ENCODE peak calls at places on chromosomes 13 and 19, in six cellular contexts. L, X, E, Q, N and A are unnamed samples. For H3K4me1, the result is how much of the 10 kb centered on the place peaks cover.

GRCh38 chr13:26412263-26412662 is 145.2 kb upstream of the WASF3 start:
- DNase-seq in L (no peak), X (no peak), E (no peak), Q (no peak), N (no peak), A (no peak)

GRCh38 chr19:28419312-28419711 is 793.6 kb downstream of the UQCRFS1 start:
- DNase-seq in L (no peak), X (no peak), E (no peak), Q (no peak), N (no peak), A (peak)

GRCh38 chr19:3671680-3672574 is 28.3 kb downstream of the PIP5K1C start:
- DNase-seq in L (no peak), X (no peak), E (no peak), Q (no peak), N (no peak), A (no peak)

GRCh38 chr19:6806488-6806887 is 34.0 kb downstream of the VAV1 start:
- DNase-seq in L (no peak), X (no peak), E (no peak), Q (no peak), N (no peak), A (no peak)

GRCh38 chr13:77305276-77305675 is 21.6 kb downstream of the MYCBP2 start:
- DNase-seq in L (no peak), X (no peak), E (no peak), Q (no peak), N (no peak), A (no peak)

GRCh38 chr13:111114362-111115050 is 604 bp upstream of the ARHGEF7 start:
- DNase-seq in L (peak), X (peak), E (no peak), Q (no peak), N (peak), A (no peak)

GRCh38 chr19:7637374-7638256 is 705 bp downstream of the STXBP2 start:
- DNase-seq in L (peak), X (peak), E (no peak), Q (no peak), N (no peak), A (peak)

GRCh38 chr19:45098521-45099464 is 5.8 kb downstream of the PPP1R37 start:
- DNase-seq in L (peak), X (no peak), E (no peak), Q (no peak), N (no peak), A (no peak)

GRCh38 chr13:30841161-30841560 is 64.9 kb upstream of the MEDAG start:
- DNase-seq in L (no peak), X (no peak), E (no peak), Q (no peak), N (no peak), A (no peak)

GRCh38 chr19:15123900-15124299 is 16.7 kb downstream of the SYDE1 start:
- DNase-seq in L (peak), X (peak), E (no peak), Q (peak), N (peak), A (no peak)

GRCh38 chr13:98144501-98145350 is 1.8 kb downstream of the FARP1 start:
- DNase-seq in L (peak), X (no peak), E (no peak), Q (no peak), N (peak), A (peak)

GRCh38 chr13:74978596-74978995 is 503.4 kb downstream of the TBC1D4 start:
- DNase-seq in L (no peak), X (no peak), E (no peak), Q (no peak), N (no peak), A (no peak)

GRCh38 chr19:33241530-33242101 is 16.0 kb upstream of the SLC7A10 start:
- DNase-seq in L (no peak), X (peak), E (no peak), Q (no peak), N (peak), A (peak)

GRCh38 chr19:7519411-7520130 is 2.9 kb upstream of the MCOLN1 start:
- DNase-seq in L (no peak), X (no peak), E (no peak), Q (no peak), N (no peak), A (peak)

GRCh38 chr13:99657848-99658265 is 156.6 kb downstream of the TM9SF2 start:
- DNase-seq in L (no peak), X (no peak), E (no peak), Q (no peak), N (peak), A (peak)

GRCh38 chr19:55083004-55083850 is 7.6 kb downstream of the EPS8L1 start:
- DNase-seq in L (no peak), X (no peak), E (no peak), Q (no peak), N (no peak), A (no peak)

GRCh38 chr19:38409631-38410133 is 6.8 kb downstream of the FAM98C start:
- DNase-seq in L (no peak), X (no peak), E (no peak), Q (no peak), N (no peak), A (no peak)

GRCh38 chr19:6720369-6721112 is at the start of gene C3:
- DNase-seq in L (no peak), X (no peak), E (no peak), Q (no peak), N (no peak), A (peak)

GRCh38 chr19:53980553-53981407 is 10.7 kb upstream of the CACNG6 start:
- DNase-seq in L (no peak), X (no peak), E (no peak), Q (no peak), N (peak), A (no peak)

GRCh38 chr19:40241809-40242384 is 15.4 kb upstream of the CCNP start:
- DNase-seq in L (no peak), X (no peak), E (no peak), Q (no peak), N (no peak), A (no peak)

GRCh38 chr19:50794778-50795664 is 4.8 kb downstream of the ACP4 start:
- DNase-seq in L (no peak), X (no peak), E (no peak), Q (no peak), N (peak), A (no peak)

GRCh38 chr13:43102304-43102703 is 78.9 kb downstream of the DNAJC15 start:
- DNase-seq in L (no peak), X (no peak), E (no peak), Q (no peak), N (no peak), A (no peak)

GRCh38 chr19:47274071-47274890 is at the start of gene INAFM1:
- DNase-seq in L (peak), X (peak), E (peak), Q (peak), N (peak), A (peak)

GRCh38 chr19:840519-841206 is at the start of gene PRTN3:
- DNase-seq in L (no peak), X (no peak), E (no peak), Q (no peak), N (no peak), A (peak)

GRCh38 chr13:49716615-49717014 is 25.3 kb upstream of the EBPL start:
- DNase-seq in L (no peak), X (no peak), E (no peak), Q (no peak), N (no peak), A (no peak)

GRCh38 chr13:112194167-112194530 is 127.2 kb downstream of the SOX1 start:
- DNase-seq in L (no peak), X (no peak), E (no peak), Q (no peak), N (no peak), A (no peak)

GRCh38 chr19:56141416-56141992 is 417 bp downstream of the ZNF444 start:
- DNase-seq in L (no peak), X (peak), E (no peak), Q (no peak), N (no peak), A (no peak)

GRCh38 chr19:19493841-19494546 is 21.4 kb downstream of the TSSK6 start:
- DNase-seq in L (no peak), X (no peak), E (no peak), Q (no peak), N (no peak), A (no peak)

GRCh38 chr19:8387688-8388611 is 2.2 kb upstream of the RAB11B start:
- DNase-seq in L (no peak), X (no peak), E (no peak), Q (no peak), N (no peak), A (no peak)

GRCh38 chr19:13014101-13014920 is 19.0 kb downstream of the NFIX start:
- DNase-seq in L (no peak), X (no peak), E (no peak), Q (no peak), N (no peak), A (peak)
- H3K4me3 ChIP-seq in L (peak), X (peak), E (no peak), Q (peak), N (no peak), A (peak)

DNA sequence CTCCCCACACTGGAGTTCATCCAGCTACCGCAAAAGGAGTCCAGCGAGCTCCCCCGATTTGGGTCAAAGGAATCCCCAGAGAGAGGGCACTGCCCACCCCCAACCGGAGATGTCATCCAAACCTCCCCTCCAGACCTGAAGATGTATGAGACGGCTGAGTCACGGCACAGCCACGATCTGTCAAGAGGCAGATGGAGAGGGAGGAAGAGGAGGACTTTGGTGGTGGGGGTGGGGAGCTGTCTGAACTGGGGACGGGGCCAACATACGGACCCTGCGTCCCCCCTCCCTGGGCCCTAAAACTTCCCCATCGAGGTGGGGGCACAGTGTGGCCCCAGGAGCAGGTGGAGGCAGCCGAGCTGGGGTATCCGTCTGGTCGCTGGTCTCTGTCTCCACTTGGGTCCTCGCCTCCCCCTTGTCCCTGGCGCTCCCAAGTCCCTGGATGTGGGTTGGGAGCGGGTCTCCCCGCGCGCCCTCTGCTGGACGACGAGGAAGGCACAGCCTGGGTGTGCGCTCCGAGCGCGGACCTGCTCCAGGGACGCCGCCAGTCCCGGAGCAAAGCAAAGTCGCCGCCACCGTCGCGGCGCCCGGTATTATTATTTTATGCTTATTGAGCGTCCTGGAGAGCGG is 3.8 kb downstream of the PDE4A start:
- DNase-seq in L (peak), X (peak), E (no peak), Q (peak), N (peak), A (peak)
- H3K4me1 ChIP-seq in L (under half), X (under half), E (half or more), Q (under half), N (under half), A (half or more)

GRCh38 chr19:5682293-5682592 is 1.4 kb downstream of the HSD11B1L start:
- DNase-seq in L (no peak), X (no peak), E (no peak), Q (no peak), N (no peak), A (no peak)

GRCh38 chr19:5679289-5680082 is 830 bp downstream of the MICOS13 start:
- DNase-seq in L (no peak), X (peak), E (no peak), Q (no peak), N (no peak), A (no peak)

GRCh38 chr19:5681446-5682292 is 842 bp downstream of the HSD11B1L start:
- DNase-seq in L (no peak), X (no peak), E (no peak), Q (no peak), N (no peak), A (no peak)

GRCh38 chr19:5680083-5680436 is 256 bp downstream of the MICOS13 start:
- DNase-seq in L (no peak), X (peak), E (no peak), Q (no peak), N (peak), A (no peak)

DNA sequence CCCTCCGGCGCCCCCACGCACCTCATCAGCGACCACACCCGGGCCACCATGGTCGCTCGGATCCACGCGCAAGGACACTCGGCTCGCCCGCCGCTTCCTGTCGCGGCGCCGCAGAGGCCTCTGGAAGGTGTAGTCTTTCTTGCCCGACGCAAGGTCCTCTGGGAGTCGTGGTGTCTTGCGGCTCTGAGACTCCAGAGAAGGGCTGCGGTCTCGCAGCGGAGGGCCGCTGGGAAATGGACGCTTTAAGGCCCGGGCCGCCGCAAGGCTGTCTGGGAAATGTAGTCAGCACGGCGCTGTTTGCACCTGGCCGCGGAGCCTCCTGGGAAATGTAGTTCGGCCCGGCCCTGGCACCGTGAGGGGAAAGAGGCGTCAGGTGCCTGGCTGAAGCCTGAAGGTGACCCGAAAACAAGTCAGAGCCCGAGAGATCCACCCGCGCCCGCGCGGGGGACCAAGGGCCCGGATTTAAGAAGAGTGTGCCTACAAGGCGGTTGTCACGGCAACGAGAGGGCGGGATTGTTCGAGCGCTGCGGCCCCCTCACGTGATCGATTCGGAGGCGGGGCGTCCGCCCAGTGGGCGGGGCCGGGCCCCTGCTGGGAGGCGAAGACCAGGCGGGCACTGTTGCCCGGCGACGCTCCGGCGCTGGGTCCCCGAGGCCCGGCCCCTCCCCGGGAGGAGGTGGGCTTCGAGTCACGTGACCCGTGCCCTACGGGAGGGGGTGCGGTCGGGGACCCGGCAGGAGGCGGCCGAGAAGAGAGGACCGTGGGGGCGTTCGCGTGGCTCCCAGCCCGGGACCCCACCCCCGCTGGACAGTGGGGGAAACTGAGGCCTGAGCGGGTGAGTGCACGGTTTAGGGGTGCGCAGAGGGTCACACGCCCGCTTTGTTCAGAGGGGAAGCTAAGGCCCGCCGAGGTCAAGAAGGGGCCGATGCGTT is at the start of the genes HSD11B1L and MICOS13:
- DNase-seq in L (peak), X (peak), E (peak), Q (peak), N (peak), A (peak)
- TF ChIP-seq POLR2AphosphoS5 in L (peak), X (peak), E (peak), Q (peak), N (peak), A (peak)

GRCh38 chr13:45119469-45119989 is 781 bp upstream of the GTF2F2 start:
- DNase-seq in L (peak), X (peak), E (peak), Q (no peak), N (peak), A (peak)
- H3K4me3 ChIP-seq in L (peak), X (peak), E (peak), Q (peak), N (peak), A (peak)